ENCODE peak calls at places on chromosomes 12 and 14, in five cellular contexts. Q is PC-3, D is H1, Y is Peyer's patch, T is GM23338. J is an unnamed sample.

GRCh38 chr12:93984005-93984404 is 164.4 kb upstream of the PLXNC1 start:
- DNase-seq in T (no peak), Y (no peak), Q (no peak), D (no peak), J (no peak)

GRCh38 chr12:101414533-101415119 is 7.1 kb upstream of the ARL1 start:
- DNase-seq in Y (no peak), D (no peak), Q (peak; percentile 88), T (peak; percentile 77), J (no peak)

GRCh38 chr12:66017736-66018135 is 112.8 kb downstream of the LLPH start:
- DNase-seq in Q (no peak), T (no peak), Y (no peak), D (no peak), J (no peak)

GRCh38 chr12:75850751-75851462 is 180.7 kb downstream of the PHLDA1 start:
- DNase-seq in D (no peak), T (no peak), Q (peak; percentile 90), Y (no peak), J (no peak)

GRCh38 chr12:116384629-116385485 is 107.4 kb upstream of the MED13L start:
- DNase-seq in Y (peak; percentile 29), Q (peak; percentile 52), D (no peak), T (peak; percentile 77), J (no peak)

GRCh38 chr12:94304566-94305061 is 155.1 kb downstream of the CEP83 start:
- DNase-seq in T (peak; percentile 88), Q (no peak), D (peak; percentile 79), Y (no peak), J (no peak)

GRCh38 chr12:6070472-6071257 is 53.8 kb downstream of the VWF start:
- DNase-seq in Y (no peak), Q (no peak), D (no peak), T (no peak), J (peak; percentile 60)

GRCh38 chr14:106551265-106551664 is 1024.9 kb downstream of the TMEM121 start:
- DNase-seq in Q (no peak), Y (no peak), T (no peak), D (no peak), J (no peak)

GRCh38 chr14:101111620-101112290 is 208.2 kb upstream of the RTL1 start:
- DNase-seq in Y (no peak), T (no peak), Q (no peak), D (no peak), J (peak; percentile 28)

GRCh38 chr12:96285158-96285557 is 91.0 kb downstream of the ELK3 start:
- DNase-seq in T (no peak), Y (no peak), D (no peak), Q (no peak), J (no peak)

GRCh38 chr12:109759595-109759994 is 46.0 kb downstream of the FAM222A start:
- DNase-seq in Q (no peak), Y (no peak), T (no peak), D (no peak), J (peak; percentile 38)

GRCh38 chr12:93671044-93671443 is 6.1 kb upstream of the CRADD start:
- DNase-seq in D (no peak), T (no peak), Q (no peak), Y (no peak), J (no peak)

GRCh38 chr12:7219599-7220243 is 30.2 kb downstream of the PEX5 start:
- DNase-seq in D (peak; percentile 34), Q (peak; percentile 74), T (peak; percentile 90), Y (peak; percentile 69), J (peak; percentile 50)

GRCh38 chr12:50387487-50387886 is 8.9 kb downstream of the FAM186A start:
- DNase-seq in Y (no peak), Q (no peak), D (no peak), T (no peak), J (no peak)

GRCh38 chr14:104051092-104051813 is 34.2 kb upstream of the ASPG start:
- DNase-seq in Y (no peak), Q (no peak), T (no peak), D (no peak), J (no peak)

GRCh38 chr12:130266751-130267150 is 70.9 kb upstream of the PIWIL1 start:
- DNase-seq in Y (no peak), Q (no peak), T (peak; percentile 75), D (peak; percentile 44), J (no peak)

GRCh38 chr12:25054783-25055144 is 105.9 kb upstream of the BCAT1 start:
- DNase-seq in Q (no peak), D (no peak), T (no peak), Y (peak; percentile 44), J (no peak)

GRCh38 chr12:57491393-57492280 is 3.8 kb downstream of the MARS1 start:
- DNase-seq in Y (no peak), Q (peak; percentile 28), D (no peak), T (peak; percentile 24), J (no peak)

GRCh38 chr12:62903151-62903550 is 31.8 kb downstream of the PPM1H start:
- DNase-seq in Y (no peak), T (no peak), D (no peak), Q (no peak), J (no peak)

GRCh38 chr12:95318071-95318545 is 100.5 kb downstream of the VEZT start:
- DNase-seq in D (no peak), Y (no peak), T (no peak), Q (peak; percentile 96), J (no peak)

GRCh38 chr14:55398679-55399078 is 13.0 kb downstream of the ATG14 start:
- DNase-seq in Y (no peak), Q (peak; percentile 99), T (no peak), D (no peak), J (no peak)

GRCh38 chr12:57272337-57273151 is 21.6 kb upstream of the STAC3 start:
- DNase-seq in Y (no peak), Q (no peak), T (no peak), D (no peak), J (no peak)

GRCh38 chr12:53063708-53064612 is 14.1 kb downstream of the TNS2 start:
- DNase-seq in Y (no peak), Q (no peak), D (no peak), T (no peak), J (no peak)

GRCh38 chr12:125890983-125891382 is 825.7 kb downstream of the AACS start:
- DNase-seq in T (no peak), D (no peak), Y (no peak), Q (peak; percentile 2), J (no peak)

GRCh38 chr12:66065623-66066022 is 64.9 kb downstream of the LLPH start:
- DNase-seq in D (no peak), Y (no peak), T (no peak), Q (no peak), J (no peak)

GRCh38 chr14:58280954-58281787 is 17.2 kb upstream of the ARID4A start:
- DNase-seq in Y (no peak), D (no peak), T (no peak), Q (peak; percentile 49), J (peak; percentile 40)

GRCh38 chr12:97716356-97716755 is 253.8 kb downstream of the RMST start:
- DNase-seq in Q (peak; percentile 41), D (peak; percentile 13), Y (no peak), T (peak; percentile 67), J (no peak)

GRCh38 chr14:104355949-104356737 is 217.8 kb downstream of the KIF26A start:
- DNase-seq in D (no peak), Q (no peak), Y (no peak), T (no peak), J (peak; percentile 16)

GRCh38 chr12:52847335-52848102 is 1.3 kb downstream of the KRT78 start:
- DNase-seq in T (no peak), Y (no peak), D (no peak), Q (peak; percentile 79), J (no peak)

GRCh38 chr12:9798008-9798619 is 29.2 kb upstream of the KLRF1 start:
- DNase-seq in T (peak; percentile 94), D (peak; percentile 43), Y (peak; percentile 63), Q (peak; percentile 78), J (no peak)

GRCh38 chr12:62882696-62883095 is 52.3 kb downstream of the PPM1H start:
- DNase-seq in Q (no peak), T (no peak), Y (no peak), D (no peak), J (no peak)

GRCh38 chr12:96078281-96078761 is 42.9 kb upstream of the LTA4H start:
- DNase-seq in Q (no peak), D (no peak), T (no peak), Y (no peak), J (peak; percentile 25)

GRCh38 chr14:22918519-22918808 is 485 bp downstream of the RBM23 start:
- DNase-seq in D (no peak), Q (no peak), Y (no peak), T (no peak), J (no peak)

GRCh38 chr12:112321277-112321676 is 61.0 kb downstream of the HECTD4 start:
- DNase-seq in Q (no peak), D (no peak), Y (no peak), T (peak; percentile 33), J (no peak)

GRCh38 chr14:32080001-32080510 is 3.0 kb downstream of the ARHGAP5 start:
- DNase-seq in Q (no peak), T (no peak), Y (no peak), D (no peak), J (no peak)

GRCh38 chr12:46266869-46267617 is 1.8 kb downstream of the SLC38A1 start:
- DNase-seq in T (peak; percentile 75), D (no peak), Q (peak; percentile 48), Y (peak; percentile 77), J (peak; percentile 60)

GRCh38 chr12:46264057-46264456 is 4.8 kb downstream of the SLC38A1 start:
- DNase-seq in T (no peak), D (no peak), Y (no peak), Q (no peak), J (no peak)

GRCh38 chr12:46265102-46265501 is 3.7 kb downstream of the SLC38A1 start:
- DNase-seq in Q (no peak), T (no peak), Y (no peak), D (no peak), J (no peak)

GRCh38 chr12:46266382-46266791 is 2.5 kb downstream of the SLC38A1 start:
- DNase-seq in D (no peak), Y (peak; percentile 35), Q (peak; percentile 77), T (peak; percentile 58), J (no peak)

DNA sequence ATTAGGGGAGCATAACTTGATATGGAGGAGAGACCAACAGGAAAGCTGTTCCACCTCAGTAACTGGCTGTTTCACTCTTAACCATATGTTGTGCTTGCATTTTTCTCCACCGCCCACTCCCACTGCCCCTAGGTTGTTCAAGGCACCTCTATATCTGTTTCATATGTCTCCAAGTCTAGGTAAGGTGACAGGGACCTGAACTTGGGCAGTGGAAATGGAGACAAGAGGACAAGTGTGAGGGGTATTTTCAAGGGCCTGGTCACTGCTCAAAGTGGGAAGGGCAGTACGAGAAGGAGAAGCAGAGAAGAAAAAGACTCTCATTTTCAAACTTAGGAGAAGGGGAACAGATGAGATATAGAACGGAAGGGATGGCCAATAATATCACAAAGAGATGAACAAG is 3.1 kb downstream of the SLC38A1 start:
- DNase-seq in Y (no peak), Q (no peak), D (no peak), T (no peak), J (no peak)
- H3K36me3 ChIP-seq in Y (no peaks in the 10 kb centered on the region), Q (no peaks in the 10 kb centered on the region), D (no peaks in the 10 kb centered on the region), T (no peaks in the 10 kb centered on the region), J (no peaks in the 10 kb centered on the region)

GRCh38 chr12:67910360-67911292 is 78.6 kb upstream of the IFNG-AS1 start:
- DNase-seq in Q (peak; percentile 97), T (no peak), Y (no peak), D (no peak), J (no peak)
- H3K27ac ChIP-seq in Q (peak overlapping the region; percentile 89), T (no peak overlapping the region), Y (no peak overlapping the region), D (no peak overlapping the region), J (no peak overlapping the region)

GRCh38 chr14:61196792-61197191 is 84.3 kb downstream of the TMEM30B start:
- DNase-seq in D (no peak), Y (no peak), T (no peak), Q (peak; percentile 66), J (no peak)
- TF ChIP-seq CTCF in D (no peak), Y (no peak), T (peak; percentile 62), Q (peak; percentile 76), J (peak; percentile 24)

GRCh38 chr12:8722286-8722685 is 24.5 kb downstream of the RIMKLB start:
- DNase-seq in T (peak; percentile 45), Q (no peak), D (no peak), Y (no peak), J (no peak)
- H3K36me3 ChIP-seq in T (peaks cover 4% of the 10 kb centered on the region), Q (no peaks in the 10 kb centered on the region), D (peaks cover 28% of the 10 kb centered on the region), Y (peaks cover 8% of the 10 kb centered on the region), J (no peaks in the 10 kb centered on the region)

J was measured in right lobe of liver.